ENCODE peak calls at places on chromosomes 13 and 19, in eight cellular contexts. V, I, N, K, D, G, H and F are unnamed samples.

GRCh38 chr13:49497272-49497671 is 1.5 kb downstream of the PHF11 start:
- DNase-seq in V (no peak), I (no peak), N (no peak), K (no peak), D (no peak), G (no peak), H (no peak), F (no peak)

GRCh38 chr19:44809856-44810554 is 1.1 kb downstream of the BCAM start:
- DNase-seq in V (no peak), I (no peak), N (no peak), K (no peak), D (no peak), G (no peak), H (no peak), F (no peak)

GRCh38 chr13:66574606-66575005 is 655.5 kb downstream of the PCDH9 start:
- DNase-seq in V (no peak), I (no peak), N (no peak), K (peak; percentile 48), D (no peak), G (no peak), H (no peak), F (no peak)

GRCh38 chr13:36981156-36981743 is 17.9 kb downstream of the ALG5 start:
- DNase-seq in V (no peak), I (no peak), N (no peak), K (peak; percentile 79), D (no peak), G (no peak), H (no peak), F (no peak)

GRCh38 chr19:33064778-33065550 is at the start of gene RHPN2:
- DNase-seq in V (no peak), I (peak; percentile 53), N (peak; percentile 72), K (peak; percentile 45), D (peak; percentile 81), G (peak; percentile 93), H (no peak), F (peak; percentile 80)

GRCh38 chr13:78602561-78603239 is 652 bp downstream of the POU4F1 start:
- DNase-seq in V (no peak), I (no peak), N (no peak), K (no peak), D (no peak), G (no peak), H (no peak), F (peak; percentile 77)

GRCh38 chr13:24038405-24038804 is 122.1 kb upstream of the SPATA13 start:
- DNase-seq in V (no peak), I (no peak), N (no peak), K (peak; percentile 72), D (no peak), G (no peak), H (no peak), F (no peak)

GRCh38 chr13:114037674-114038073 is 63.8 kb upstream of the C13orf46 start:
- DNase-seq in V (no peak), I (no peak), N (no peak), K (no peak), D (no peak), G (no peak), H (no peak), F (no peak)

GRCh38 chr13:111629016-111629415 is 308.6 kb downstream of the TEX29 start:
- DNase-seq in V (peak; percentile 46), I (no peak), N (no peak), K (no peak), D (no peak), G (no peak), H (no peak), F (no peak)

GRCh38 chr13:111625526-111626315 is 305.3 kb downstream of the TEX29 start:
- DNase-seq in V (peak; percentile 72), I (no peak), N (no peak), K (no peak), D (no peak), G (no peak), H (no peak), F (no peak)

GRCh38 chr13:111627596-111627995 is 307.2 kb downstream of the TEX29 start:
- DNase-seq in V (peak; percentile 59), I (no peak), N (no peak), K (no peak), D (no peak), G (no peak), H (no peak), F (no peak)

GRCh38 chr13:111623743-111624505 is 303.5 kb downstream of the TEX29 start:
- DNase-seq in V (peak; percentile 75), I (no peak), N (no peak), K (no peak), D (no peak), G (no peak), H (no peak), F (no peak)

DNA sequence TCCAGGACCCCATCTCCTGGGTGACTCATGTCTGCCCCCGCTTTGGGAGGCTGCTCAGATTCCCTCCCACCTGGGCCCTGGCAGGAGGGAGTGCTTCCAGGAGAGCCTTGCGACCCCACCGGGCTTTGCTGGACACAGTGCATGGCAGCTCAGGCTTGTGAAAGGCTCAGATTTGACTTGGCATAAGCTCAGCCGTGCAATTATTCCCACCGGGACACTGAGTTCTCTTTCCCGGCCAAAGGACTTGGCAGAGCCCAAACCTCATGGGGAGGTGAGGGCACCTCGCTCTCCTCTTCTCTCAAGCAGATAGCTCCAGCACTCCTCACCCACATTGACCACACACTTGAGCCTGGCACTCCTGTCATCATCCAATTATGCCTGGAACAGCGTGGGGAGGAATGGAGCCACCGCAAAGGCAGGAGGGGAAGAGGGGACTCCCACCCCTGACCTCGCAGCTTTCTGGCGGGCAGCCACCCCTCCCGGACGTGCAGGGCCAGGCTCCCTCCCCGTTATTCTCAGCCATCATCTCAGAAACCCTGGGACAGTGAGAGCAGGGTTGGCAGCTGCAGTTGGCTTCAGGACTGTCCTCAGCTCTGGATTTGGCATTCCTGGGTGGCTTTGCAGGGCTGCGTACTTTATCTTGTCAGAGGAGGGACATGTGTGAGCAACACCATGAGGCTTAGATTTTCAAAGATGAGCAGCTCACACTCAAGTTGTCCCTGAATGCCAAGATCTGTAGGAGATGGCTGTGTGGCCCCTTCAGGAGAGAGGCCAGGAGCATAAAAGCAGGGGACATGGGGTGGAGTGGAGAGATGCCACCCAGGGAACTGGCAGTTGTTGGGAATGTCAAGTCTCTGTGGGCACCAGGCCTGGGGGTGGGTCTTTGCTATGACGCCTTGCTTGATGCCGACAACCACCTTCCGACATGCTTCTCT is 306.2 kb downstream of the TEX29 start:
- DNase-seq in V (peak; percentile 82), I (no peak), N (no peak), K (no peak), D (no peak), G (no peak), H (no peak), F (no peak)
- H3K4me3 ChIP-seq in V (no peak overlapping the region), I (no peak overlapping the region), N (no peak overlapping the region), K (no peak overlapping the region), D (no peak overlapping the region), G (no peak overlapping the region), H (no peak overlapping the region), F (no peak overlapping the region)

GRCh38 chr19:41219924-41220567 is 1.0 kb downstream of the AXL start:
- DNase-seq in V (peak; percentile 91), I (peak; percentile 31), N (peak; percentile 14), K (peak; percentile 67), D (no peak), G (no peak), H (no peak), F (no peak)

GRCh38 chr19:41221514-41222205 is 2.6 kb downstream of the AXL start:
- DNase-seq in V (no peak), I (no peak), N (no peak), K (no peak), D (no peak), G (no peak), H (no peak), F (no peak)

GRCh38 chr19:41218249-41218614 is 791 bp upstream of the AXL start:
- DNase-seq in V (no peak), I (no peak), N (no peak), K (no peak), D (no peak), G (no peak), H (no peak), F (no peak)

GRCh38 chr19:41217741-41218140 is 1.3 kb upstream of the AXL start:
- DNase-seq in V (no peak), I (no peak), N (no peak), K (no peak), D (no peak), G (no peak), H (no peak), F (no peak)

GRCh38 chr19:41218615-41219507 is at the start of gene AXL:
- DNase-seq in V (peak; percentile 96), I (peak; percentile 75), N (peak; percentile 62), K (peak; percentile 86), D (peak; percentile 39), G (peak; percentile 61), H (no peak), F (no peak)
- TF ChIP-seq POLR2A in V (no peak), I (peak; percentile 38), N (peak; percentile 41), K (peak; percentile 93), D (no peak), G (peak; percentile 9), H (peak; percentile 51), F (no peak)

DNA sequence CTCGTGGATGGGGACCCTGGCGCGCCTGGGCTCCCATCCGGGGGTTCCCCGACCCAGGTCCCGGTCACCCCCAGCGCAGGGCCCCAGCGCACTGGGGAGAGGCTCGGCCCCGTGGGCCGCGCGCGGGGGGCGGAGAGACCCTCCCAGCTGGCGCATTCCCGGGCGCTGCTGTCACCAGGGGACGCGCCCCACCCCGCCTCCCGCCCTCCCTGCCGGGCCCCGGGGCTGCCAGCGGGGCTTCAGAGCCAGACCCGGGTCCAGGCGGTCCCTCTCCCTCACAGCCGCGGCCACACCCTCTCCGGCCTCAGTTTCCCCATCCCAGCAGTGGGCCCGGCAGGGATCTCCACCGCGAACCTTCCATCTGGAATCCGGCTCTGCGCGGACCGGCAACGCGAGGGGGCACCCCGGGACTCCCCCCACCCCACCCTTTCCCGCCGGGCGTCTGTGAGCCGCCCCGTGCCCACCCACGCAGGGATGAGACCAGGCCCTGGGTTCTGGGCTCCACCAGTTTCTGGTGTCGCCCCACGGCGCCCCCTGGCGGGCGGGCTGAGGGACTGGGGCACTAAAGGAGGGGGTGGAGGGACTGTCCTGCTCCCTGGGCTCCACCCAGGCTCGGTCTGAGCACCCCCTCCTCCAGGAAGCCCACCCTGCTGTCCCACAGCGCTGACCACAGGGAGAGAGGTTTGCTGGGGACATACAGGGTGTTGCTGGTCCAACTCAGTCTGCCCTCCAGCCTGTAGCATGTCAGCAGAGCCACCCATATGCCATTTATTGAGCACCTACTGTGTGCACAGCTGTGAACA is 874 bp upstream of the ADAMTSL5 start:
- DNase-seq in V (no peak), I (no peak), N (peak; percentile 40), K (peak; percentile 53), D (peak; percentile 53), G (peak; percentile 79), H (no peak), F (peak; percentile 89)
- H3K4me3 ChIP-seq in V (peak overlapping the region; percentile 19), I (peak overlapping the region; percentile 55), N (no peak overlapping the region), K (peak overlapping the region; percentile 98), D (peak overlapping the region; percentile 62), G (peak overlapping the region; percentile 53), H (peak overlapping the region; percentile 68), F (peak overlapping the region; percentile 32)

GRCh38 chr19:50835103-50835784 is 1.9 kb upstream of the KLK15 start:
- DNase-seq in V (no peak), I (no peak), N (peak; percentile 51), K (no peak), D (no peak), G (no peak), H (no peak), F (no peak)

GRCh38 chr19:50833802-50834167 is 411 bp upstream of the KLK15 start:
- DNase-seq in V (no peak), I (no peak), N (no peak), K (no peak), D (no peak), G (no peak), H (no peak), F (no peak)

GRCh38 chr19:50837300-50837699 is 3.9 kb upstream of the KLK15 start:
- DNase-seq in V (no peak), I (no peak), N (no peak), K (no peak), D (no peak), G (no peak), H (no peak), F (peak; percentile 41)

GRCh38 chr19:50836543-50837195 is 3.3 kb upstream of the KLK15 start:
- DNase-seq in V (no peak), I (no peak), N (no peak), K (no peak), D (no peak), G (no peak), H (no peak), F (peak; percentile 59)

DNA sequence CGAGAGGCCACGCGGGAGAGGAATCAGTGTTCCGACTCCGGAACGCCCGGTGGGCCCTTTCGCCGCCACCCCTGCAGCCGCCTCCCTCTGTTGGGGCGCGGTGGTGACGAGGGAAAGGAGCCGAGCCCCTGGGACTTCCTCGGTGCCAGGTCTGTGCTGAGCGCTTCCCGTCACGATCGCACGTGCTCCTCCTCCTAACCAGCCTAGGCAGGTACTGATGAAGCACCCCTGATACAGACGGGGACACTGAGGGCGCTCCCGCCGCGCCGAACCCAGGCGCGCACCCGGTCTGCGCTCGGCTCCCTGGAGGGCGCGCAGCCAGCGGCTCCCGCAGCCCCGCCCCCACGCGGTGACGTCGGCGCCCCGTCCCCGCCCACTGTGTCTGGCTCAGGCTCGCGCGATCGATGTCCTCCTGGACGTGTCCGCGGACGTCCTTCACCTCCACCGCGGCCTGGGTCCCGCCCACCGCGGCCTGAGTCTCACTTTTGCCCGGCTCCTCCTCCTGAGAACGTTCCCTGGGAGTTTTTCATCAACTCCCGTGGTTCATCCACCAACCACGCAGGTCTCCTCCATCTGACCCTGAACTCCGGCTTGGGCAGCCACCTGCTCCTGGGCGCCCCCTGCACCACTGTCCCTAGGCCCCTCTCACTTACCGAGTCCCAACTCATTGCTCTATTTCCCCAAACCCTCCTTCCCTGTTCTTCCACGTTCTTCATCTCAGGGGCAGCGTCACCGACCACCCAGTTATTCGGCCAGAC is 2.6 kb upstream of the KLK15 start:
- DNase-seq in V (peak; percentile 89), I (peak; percentile 55), N (peak; percentile 90), K (peak; percentile 45), D (peak; percentile 78), G (peak; percentile 91), H (no peak), F (peak; percentile 90)
- TF ChIP-seq POLR2A in V (no peak), I (no peak), N (peak; percentile 83), K (no peak), D (no peak), G (peak; percentile 73), H (no peak), F (no peak)